ENCODE peak calls at places on chromosome 4, in nine cellular contexts. S is choroid plexus epithelial cell, A is AG10803, L is neural crest cell, K is pancreas, Q is psoas muscle, F is A549, O is fibroblast of mammary gland, W is stomach. H is an unnamed sample.

GRCh38 chr4:76354517-76355473 is 48.3 kb downstream of the STBD1 start:
- DNase-seq in A (no peak), Q (no peak), L (no peak), W (no peak), F (no peak), O (no peak), K (no peak), S (no peak), H (no peak)

GRCh38 chr4:7957113-7957656 is 17.5 kb upstream of the AFAP1 start:
- DNase-seq in A (no peak), S (no peak), K (no peak), O (no peak), W (no peak), L (no peak), Q (no peak), F (no peak), H (peak)

GRCh38 chr4:26717332-26717731 is 133.4 kb downstream of the TBC1D19 start:
- DNase-seq in F (no peak), A (peak), K (no peak), Q (no peak), L (no peak), W (no peak), O (peak), S (peak), H (peak)

GRCh38 chr4:1502501-1502886 is 96.3 kb upstream of the NKX1-1 start:
- DNase-seq in W (no peak), Q (no peak), O (no peak), L (no peak), A (no peak), F (no peak), K (no peak), S (no peak), H (no peak)

GRCh38 chr4:3266076-3266475 is 17.1 kb downstream of the MSANTD1 start:
- DNase-seq in L (no peak), W (peak), S (no peak), Q (no peak), F (no peak), A (no peak), O (no peak), K (no peak), H (no peak)

GRCh38 chr4:73776363-73776762 is 36.0 kb downstream of the CXCL8 start:
- DNase-seq in L (no peak), S (peak), A (peak), W (peak), Q (peak), K (peak), F (peak), O (peak), H (peak)

GRCh38 chr4:108072300-108072699 is 82.6 kb downstream of the HADH start:
- DNase-seq in S (no peak), A (no peak), K (no peak), L (no peak), F (no peak), W (no peak), O (no peak), Q (no peak), H (no peak)

GRCh38 chr4:174255790-174256189 is 27.7 kb downstream of the FBXO8 start:
- DNase-seq in A (peak), Q (no peak), F (peak), S (peak), W (no peak), O (peak), K (no peak), L (no peak), H (peak)

GRCh38 chr4:24731448-24731847 is 63.9 kb upstream of the SOD3 start:
- DNase-seq in L (no peak), W (no peak), S (no peak), Q (no peak), O (no peak), F (no peak), A (no peak), K (no peak), H (no peak)

GRCh38 chr4:24734511-24734910 is 60.9 kb upstream of the SOD3 start:
- DNase-seq in W (no peak), Q (no peak), F (no peak), A (peak), L (no peak), S (no peak), K (no peak), O (no peak), H (no peak)

GRCh38 chr4:24741915-24742314 is 53.5 kb upstream of the SOD3 start:
- DNase-seq in W (no peak), F (no peak), O (no peak), K (no peak), L (no peak), S (no peak), Q (no peak), A (no peak), H (no peak)

GRCh38 chr4:24730256-24731001 is 64.9 kb upstream of the SOD3 start:
- DNase-seq in W (no peak), O (peak), S (peak), L (no peak), F (no peak), K (no peak), A (peak), Q (peak), H (no peak)

DNA sequence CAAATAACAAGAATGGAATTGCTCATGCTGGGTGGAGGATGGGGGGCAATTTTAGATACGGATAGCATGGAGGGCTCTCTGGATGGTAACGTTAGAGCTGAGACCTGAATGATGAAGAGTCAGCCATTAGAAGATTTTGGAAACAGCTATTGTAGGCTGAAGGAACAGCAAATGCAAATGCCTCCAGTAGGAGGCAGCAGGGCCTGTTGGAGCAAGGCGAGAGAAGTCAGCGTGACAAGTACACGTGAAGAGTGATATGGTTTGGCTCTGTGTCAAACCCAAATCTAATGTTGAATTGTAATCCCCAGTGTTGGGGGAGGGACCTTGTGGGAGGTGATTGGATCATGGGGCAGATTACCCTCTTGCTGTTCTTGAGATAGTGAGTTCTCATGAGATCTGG is 59.3 kb upstream of the SOD3 start:
- DNase-seq in Q (no peak), F (peak), O (peak), S (peak), L (no peak), A (no peak), K (no peak), W (no peak), H (peak)
- TF ChIP-seq CTCF in Q (no peak), F (no peak), O (peak), S (peak), L (peak), A (peak), K (no peak), W (no peak), H (peak)

DNA sequence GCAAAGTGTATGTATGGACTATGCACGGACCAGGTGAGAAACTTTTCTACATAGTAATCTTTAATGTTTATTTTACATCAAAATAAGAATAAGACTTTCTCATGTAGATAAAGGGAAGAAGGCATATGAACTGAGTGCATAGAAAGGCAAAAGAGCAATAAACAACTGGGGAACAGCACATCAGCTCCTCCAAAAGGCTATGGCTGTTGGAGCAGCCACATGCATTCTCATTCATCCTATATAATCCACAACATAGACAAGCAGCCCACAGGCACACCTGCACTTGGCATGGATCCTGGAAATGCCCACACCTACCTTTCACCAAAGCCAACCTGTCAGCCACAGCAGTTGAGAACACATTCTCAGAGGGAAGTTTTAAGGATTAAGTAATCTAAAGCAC is 586.9 kb upstream of the INTU start:
- DNase-seq in A (no peak), O (no peak), S (no peak), W (no peak), L (no peak), F (no peak), Q (no peak), K (no peak), H (no peak)
- TF ChIP-seq CTCF in A (no peak), O (no peak), S (peak), W (no peak), L (no peak), F (no peak), Q (no peak), K (no peak), H (no peak)

GRCh38 chr4:30722092-30722915 is 2.1 kb downstream of the PCDH7 start:
- DNase-seq in L (no peak), O (no peak), A (no peak), W (no peak), F (no peak), S (no peak), K (no peak), Q (peak), H (no peak)
- TF ChIP-seq CTCF in L (peak), O (no peak), A (no peak), W (no peak), F (no peak), S (no peak), K (no peak), Q (no peak), H (no peak)

GRCh38 chr4:38684951-38685350 is 21.0 kb downstream of the KLF3 start:
- DNase-seq in O (no peak), F (no peak), S (no peak), L (no peak), W (no peak), Q (no peak), A (no peak), K (no peak), H (no peak)

GRCh38 chr4:38683265-38683664 is 19.3 kb downstream of the KLF3 start:
- DNase-seq in K (no peak), L (no peak), A (no peak), F (no peak), W (no peak), O (no peak), S (no peak), Q (no peak), H (no peak)

GRCh38 chr4:38684271-38684670 is 20.3 kb downstream of the KLF3 start:
- DNase-seq in W (no peak), F (no peak), Q (no peak), L (no peak), S (no peak), K (no peak), A (no peak), O (no peak), H (no peak)

GRCh38 chr4:38678078-38678477 is 14.1 kb downstream of the KLF3 start:
- DNase-seq in S (peak), O (peak), F (no peak), Q (no peak), K (no peak), A (peak), W (no peak), L (no peak), H (peak)

DNA sequence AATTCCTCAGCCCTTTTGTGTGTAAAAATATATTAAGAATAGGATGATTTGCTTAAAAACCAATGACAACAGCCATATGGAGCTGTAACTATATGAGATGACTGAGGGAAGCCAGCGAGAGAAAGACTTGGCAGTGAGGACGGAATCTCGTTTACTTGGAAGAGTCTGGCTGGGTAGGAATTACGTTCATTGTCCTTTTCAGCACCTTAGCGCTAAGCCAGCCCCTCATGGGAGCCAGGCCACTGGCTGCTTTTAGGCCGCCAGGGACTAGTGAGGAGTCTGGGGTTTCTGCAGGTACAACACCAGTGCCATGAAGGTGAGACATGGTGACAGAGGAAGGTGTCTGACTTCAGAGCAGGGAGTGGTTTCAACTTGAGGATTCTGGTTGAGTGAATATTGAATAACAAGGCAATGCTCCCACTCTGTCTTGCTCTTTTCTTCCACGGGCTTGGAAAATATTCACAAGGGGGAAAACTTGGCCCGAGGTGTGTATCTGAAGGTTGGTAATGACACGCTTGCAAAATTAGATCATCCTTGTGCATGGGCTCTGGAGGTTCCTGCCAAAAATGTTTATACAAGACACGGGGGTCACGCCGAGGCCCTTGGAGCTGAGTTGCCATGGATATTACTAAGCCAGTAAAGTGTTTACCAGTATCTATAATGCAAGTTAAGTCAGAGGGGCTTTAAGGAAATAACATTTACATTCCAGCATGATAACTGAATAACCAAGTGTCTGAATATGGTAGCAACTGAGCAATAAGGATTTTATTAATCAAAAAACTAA is 17.5 kb downstream of the KLF3 start:
- DNase-seq in S (peak), K (no peak), W (no peak), Q (no peak), L (no peak), O (peak), F (no peak), A (peak), H (peak)
- TF ChIP-seq CTCF in S (no peak), K (no peak), W (no peak), Q (no peak), L (no peak), O (no peak), F (no peak), A (no peak), H (no peak)

DNA sequence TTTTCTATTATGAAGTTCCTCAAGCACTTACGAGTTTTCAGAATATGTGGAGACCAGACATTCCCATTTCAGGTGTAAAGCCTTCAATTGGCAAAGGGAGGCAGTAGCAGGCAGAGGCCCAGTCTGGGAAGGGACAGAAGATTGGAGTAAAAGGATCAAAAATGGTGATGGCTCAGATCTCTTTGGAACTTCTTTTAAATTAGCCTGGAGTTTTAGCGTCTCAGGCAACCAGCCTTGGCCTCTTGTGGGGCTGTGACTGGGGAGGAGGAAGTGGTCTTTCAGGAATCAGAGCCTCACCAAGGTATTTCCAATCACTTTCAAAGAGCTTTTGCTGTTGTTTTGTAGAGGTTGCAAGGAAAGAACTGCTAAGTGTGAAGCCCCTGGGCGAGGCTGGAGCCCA is 239.1 kb downstream of the FRAS1 start:
- DNase-seq in Q (no peak), A (no peak), K (no peak), O (no peak), W (no peak), S (no peak), F (no peak), L (no peak), H (no peak)
- TF ChIP-seq CTCF in Q (no peak), A (no peak), K (no peak), O (no peak), W (no peak), S (no peak), F (no peak), L (no peak), H (no peak)

H was measured in fibroblast of villous mesenchyme.